ENCODE peak calls at places on chromosomes 3 and 15, in five cellular contexts. One of them, this sample, is unnamed.

GRCh38 chr3:194598771-194599557 is 34.3 kb downstream of the TMEM44 start:
- DNase-seq in K562: no peak
- DNase-seq in GM12878: no peak
- DNase-seq in HCT116: no peak
- DNase-seq in H1: no peak
- DNase-seq in this sample: no peak

GRCh38 chr3:76369170-76369569 is 583.8 kb upstream of the ZNF717 start:
- DNase-seq in K562: no peak
- DNase-seq in GM12878: no peak
- DNase-seq in HCT116: no peak
- DNase-seq in H1: no peak
- DNase-seq in this sample: no peak

GRCh38 chr15:92643849-92644815 is 11.4 kb downstream of the FAM174B start:
- DNase-seq in K562: no peak
- DNase-seq in GM12878: no peak
- DNase-seq in HCT116: no peak
- DNase-seq in H1: no peak
- DNase-seq in this sample: no peak

GRCh38 chr15:67832965-67833503 is 6.8 kb downstream of the RNU6-1 start:
- DNase-seq in K562: no peak
- DNase-seq in GM12878: no peak
- DNase-seq in HCT116: no peak
- DNase-seq in H1: peak
- DNase-seq in this sample: peak

GRCh38 chr3:158107508-158108095 is 1.4 kb upstream of the SHOX2 start:
- DNase-seq in K562: no peak
- DNase-seq in GM12878: no peak
- DNase-seq in HCT116: no peak
- DNase-seq in H1: no peak
- DNase-seq in this sample: no peak

GRCh38 chr3:29335438-29335837 is 54.6 kb downstream of the RBMS3 start:
- DNase-seq in K562: no peak
- DNase-seq in GM12878: no peak
- DNase-seq in HCT116: peak
- DNase-seq in H1: no peak
- DNase-seq in this sample: peak

GRCh38 chr15:73969151-73969759 is 22.8 kb downstream of the STOML1 start:
- DNase-seq in K562: no peak
- DNase-seq in GM12878: no peak
- DNase-seq in HCT116: no peak
- DNase-seq in H1: no peak
- DNase-seq in this sample: no peak

GRCh38 chr3:60610441-60611112 is 640.7 kb downstream of the FHIT start:
- DNase-seq in K562: no peak
- DNase-seq in GM12878: no peak
- DNase-seq in HCT116: no peak
- DNase-seq in H1: no peak
- DNase-seq in this sample: no peak

GRCh38 chr3:108412351-108412750 is 98.0 kb downstream of the MYH15 start:
- DNase-seq in K562: no peak
- DNase-seq in GM12878: no peak
- DNase-seq in HCT116: no peak
- DNase-seq in H1: no peak
- DNase-seq in this sample: no peak

GRCh38 chr15:81914734-81915234 is 131.0 kb downstream of the MEX3B start:
- DNase-seq in K562: no peak
- DNase-seq in GM12878: no peak
- DNase-seq in HCT116: no peak
- DNase-seq in H1: no peak
- DNase-seq in this sample: peak

GRCh38 chr15:95556866-95557225 is 773.7 kb upstream of the NR2F2 start:
- DNase-seq in K562: no peak
- DNase-seq in GM12878: no peak
- DNase-seq in HCT116: peak
- DNase-seq in H1: no peak
- DNase-seq in this sample: no peak

GRCh38 chr3:120218981-120219380 is 66.0 kb downstream of the GPR156 start:
- DNase-seq in K562: no peak
- DNase-seq in GM12878: no peak
- DNase-seq in HCT116: no peak
- DNase-seq in H1: no peak
- DNase-seq in this sample: no peak

GRCh38 chr3:151307131-151307530 is 9.5 kb downstream of the GPR87 start:
- DNase-seq in K562: no peak
- DNase-seq in GM12878: no peak
- DNase-seq in HCT116: no peak
- DNase-seq in H1: no peak
- DNase-seq in this sample: no peak

GRCh38 chr3:133934073-133934970 is 38.6 kb upstream of the RAB6B start:
- DNase-seq in K562: no peak
- DNase-seq in GM12878: no peak
- DNase-seq in HCT116: no peak
- DNase-seq in H1: peak
- DNase-seq in this sample: no peak

GRCh38 chr3:13507247-13507790 is 27.2 kb downstream of the HDAC11 start:
- DNase-seq in K562: no peak
- DNase-seq in GM12878: no peak
- DNase-seq in HCT116: no peak
- DNase-seq in H1: no peak
- DNase-seq in this sample: no peak

GRCh38 chr3:48644898-48645760 is 9.9 kb upstream of the SLC26A6 start:
- DNase-seq in K562: no peak
- DNase-seq in GM12878: no peak
- DNase-seq in HCT116: no peak
- DNase-seq in H1: no peak
- DNase-seq in this sample: no peak

GRCh38 chr3:142097099-142097843 is 52.1 kb downstream of the TFDP2 start:
- DNase-seq in K562: no peak
- DNase-seq in GM12878: no peak
- DNase-seq in HCT116: no peak
- DNase-seq in H1: no peak
- DNase-seq in this sample: no peak

GRCh38 chr3:171155122-171155700 is 128.7 kb upstream of the SLC2A2 start:
- DNase-seq in K562: no peak
- DNase-seq in GM12878: no peak
- DNase-seq in HCT116: no peak
- DNase-seq in H1: no peak
- DNase-seq in this sample: no peak

GRCh38 chr15:101652783-101653430 is 726 bp upstream of the TM2D3 start:
- DNase-seq in K562: peak
- DNase-seq in GM12878: no peak
- DNase-seq in HCT116: no peak
- DNase-seq in H1: no peak
- DNase-seq in this sample: no peak

GRCh38 chr3:52484680-52485461 is 10.3 kb upstream of the STAB1 start:
- DNase-seq in K562: no peak
- DNase-seq in GM12878: no peak
- DNase-seq in HCT116: no peak
- DNase-seq in H1: no peak
- DNase-seq in this sample: no peak

GRCh38 chr3:35965908-35966307 is 326.6 kb downstream of the ARPP21 start:
- DNase-seq in K562: no peak
- DNase-seq in GM12878: no peak
- DNase-seq in HCT116: no peak
- DNase-seq in H1: no peak
- DNase-seq in this sample: peak

GRCh38 chr15:36887214-36888017 is 212.9 kb downstream of the MEIS2 start:
- DNase-seq in K562: no peak
- DNase-seq in GM12878: no peak
- DNase-seq in HCT116: no peak
- DNase-seq in H1: no peak
- DNase-seq in this sample: no peak

GRCh38 chr3:29937185-29937584 is 656.3 kb downstream of the RBMS3 start:
- DNase-seq in K562: no peak
- DNase-seq in GM12878: no peak
- DNase-seq in HCT116: no peak
- DNase-seq in H1: no peak
- DNase-seq in this sample: no peak

GRCh38 chr3:37544869-37545352 is 316.8 kb upstream of the CTDSPL start:
- DNase-seq in K562: no peak
- DNase-seq in GM12878: no peak
- DNase-seq in HCT116: no peak
- DNase-seq in H1: no peak
- DNase-seq in this sample: peak
- TF ChIP-seq SIN3A in K562: no peak
- TF ChIP-seq SIN3A in GM12878: no peak
- TF ChIP-seq SIN3A in HCT116: no peak
- TF ChIP-seq SIN3A in H1: no peak
- TF ChIP-seq SIN3A in this sample: no peak

GRCh38 chr3:159848348-159849118 is 140.1 kb upstream of the IL12A start:
- DNase-seq in K562: no peak
- DNase-seq in GM12878: no peak
- DNase-seq in HCT116: no peak
- DNase-seq in H1: no peak
- DNase-seq in this sample: no peak
- TF ChIP-seq SIN3A in K562: no peak
- TF ChIP-seq SIN3A in GM12878: no peak
- TF ChIP-seq SIN3A in HCT116: no peak
- TF ChIP-seq SIN3A in H1: no peak
- TF ChIP-seq SIN3A in this sample: no peak

GRCh38 chr3:64705946-64706345 is 18.1 kb upstream of the ADAMTS9 start:
- DNase-seq in K562: no peak
- DNase-seq in GM12878: no peak
- DNase-seq in HCT116: no peak
- DNase-seq in H1: no peak
- DNase-seq in this sample: no peak
- TF ChIP-seq SIN3A in K562: no peak
- TF ChIP-seq SIN3A in GM12878: no peak
- TF ChIP-seq SIN3A in HCT116: no peak
- TF ChIP-seq SIN3A in H1: no peak
- TF ChIP-seq SIN3A in this sample: no peak

GRCh38 chr3:160774172-160774571 is 18.1 kb downstream of the PPM1L start:
- DNase-seq in K562: no peak
- DNase-seq in GM12878: no peak
- DNase-seq in HCT116: no peak
- DNase-seq in H1: no peak
- DNase-seq in this sample: no peak
- TF ChIP-seq SIN3A in K562: no peak
- TF ChIP-seq SIN3A in GM12878: no peak
- TF ChIP-seq SIN3A in HCT116: no peak
- TF ChIP-seq SIN3A in H1: no peak
- TF ChIP-seq SIN3A in this sample: no peak

GRCh38 chr3:10558726-10559125 is 53.3 kb upstream of the ATP2B2 start:
- DNase-seq in K562: no peak
- DNase-seq in GM12878: no peak
- DNase-seq in HCT116: no peak
- DNase-seq in H1: no peak
- DNase-seq in this sample: no peak
- TF ChIP-seq SIN3A in K562: no peak
- TF ChIP-seq SIN3A in GM12878: no peak
- TF ChIP-seq SIN3A in HCT116: no peak
- TF ChIP-seq SIN3A in H1: no peak
- TF ChIP-seq SIN3A in this sample: no peak

GRCh38 chr3:8490079-8490552 is 11.5 kb upstream of the LMCD1 start:
- DNase-seq in K562: no peak
- DNase-seq in GM12878: no peak
- DNase-seq in HCT116: no peak
- DNase-seq in H1: no peak
- DNase-seq in this sample: no peak
- TF ChIP-seq SIN3A in K562: no peak
- TF ChIP-seq SIN3A in GM12878: no peak
- TF ChIP-seq SIN3A in HCT116: no peak
- TF ChIP-seq SIN3A in H1: no peak
- TF ChIP-seq SIN3A in this sample: no peak

GRCh38 chr3:124281453-124282316 is 289.8 kb upstream of the ROPN1 start:
- DNase-seq in K562: peak
- DNase-seq in GM12878: no peak
- DNase-seq in HCT116: no peak
- DNase-seq in H1: no peak
- DNase-seq in this sample: peak
- TF ChIP-seq SIN3A in K562: no peak
- TF ChIP-seq SIN3A in GM12878: no peak
- TF ChIP-seq SIN3A in HCT116: no peak
- TF ChIP-seq SIN3A in H1: no peak
- TF ChIP-seq SIN3A in this sample: no peak

GRCh38 chr15:40357246-40357645 is 773 bp upstream of the DISP2 start:
- DNase-seq in K562: no peak
- DNase-seq in GM12878: no peak
- DNase-seq in HCT116: no peak
- DNase-seq in H1: no peak
- DNase-seq in this sample: peak
- TF ChIP-seq SIN3A in K562: no peak
- TF ChIP-seq SIN3A in GM12878: no peak
- TF ChIP-seq SIN3A in HCT116: no peak
- TF ChIP-seq SIN3A in H1: no peak
- TF ChIP-seq SIN3A in this sample: no peak